ENCODE peak calls at places on chromosome 13, in four cellular contexts. K is NCI-H1105, L is SK-N-SH, C is IMR-90. T is an unnamed sample.
A peak's percentile ranks its signal among the peaks of the same experiment; 100 is the strongest.

GRCh38 chr13:40164137-40164536 is 502.3 kb downstream of the FOXO1 start:
- DNase-seq in K (no peak), L (no peak), C (no peak), T (no peak)

GRCh38 chr13:75258159-75258782 is 223.7 kb downstream of the TBC1D4 start:
- DNase-seq in K (no peak), C (peak; percentile 55), L (peak; percentile 36), T (peak; percentile 4)

GRCh38 chr13:48412881-48413351 is at the start of gene LPAR6:
- DNase-seq in C (peak; percentile 73), K (no peak), L (no peak), T (no peak)

GRCh38 chr13:29513002-29513980 is 82.2 kb downstream of the SLC7A1 start:
- DNase-seq in C (peak; percentile 63), K (no peak), L (no peak), T (no peak)

GRCh38 chr13:32811297-32811800 is 204.9 kb upstream of the KL start:
- DNase-seq in K (no peak), L (no peak), C (no peak), T (no peak)

GRCh38 chr13:19952850-19953249 is 5.7 kb upstream of the ZMYM2 start:
- DNase-seq in K (no peak), C (no peak), L (no peak), T (no peak)

GRCh38 chr13:96762876-96763275 is 231.4 kb downstream of the OXGR1 start:
- DNase-seq in C (no peak), K (no peak), L (no peak), T (no peak)

GRCh38 chr13:44952671-44953070 is 36.6 kb downstream of the NUFIP1 start:
- DNase-seq in K (no peak), C (no peak), L (no peak), T (no peak)